ENCODE peak calls at places on chromosomes 6 and 20, in eight cellular contexts. W, X, P, K, I, Y, S and D are unnamed samples.
A peak's percentile ranks its signal among the peaks of the same experiment; 100 is the strongest.

GRCh38 chr6:35216832-35217811 is 3.4 kb downstream of the SCUBE3 start:
- DNase-seq in W (no peak), X (no peak), P (no peak), K (no peak), I (no peak), Y (no peak), S (no peak), D (peak; percentile 55)

GRCh38 chr6:129188795-129189194 is 305.9 kb downstream of the LAMA2 start:
- DNase-seq in W (no peak), X (no peak), P (no peak), K (no peak), I (no peak), Y (no peak), S (no peak), D (no peak)

GRCh38 chr6:138378463-138378862 is 758 bp downstream of the SMIM28 start:
- DNase-seq in W (no peak), X (no peak), P (no peak), K (no peak), I (no peak), Y (no peak), S (no peak), D (no peak)

GRCh38 chr6:148212366-148212765 is 130.3 kb upstream of the SASH1 start:
- DNase-seq in W (no peak), X (no peak), P (no peak), K (no peak), I (no peak), Y (peak; percentile 72), S (no peak), D (no peak)

GRCh38 chr6:168938546-168938945 is 315.1 kb downstream of the THBS2 start:
- DNase-seq in W (no peak), X (no peak), P (no peak), K (no peak), I (no peak), Y (no peak), S (no peak), D (no peak)

GRCh38 chr6:119207973-119208725 is 129.7 kb upstream of the FAM184A start:
- DNase-seq in W (no peak), X (peak; percentile 21), P (peak; percentile 66), K (no peak), I (peak; percentile 57), Y (no peak), S (no peak), D (no peak)

GRCh38 chr6:26118999-26119398 is 31.8 kb downstream of the HFE start:
- DNase-seq in W (peak; percentile 96), X (peak; percentile 89), P (peak; percentile 74), K (peak; percentile 43), I (no peak), Y (no peak), S (no peak), D (no peak)

GRCh38 chr6:113495521-113495920 is 361.6 kb upstream of the MARCKS start:
- DNase-seq in W (peak; percentile 44), X (no peak), P (peak; percentile 87), K (no peak), I (peak; percentile 87), Y (peak; percentile 83), S (peak; percentile 91), D (no peak)

GRCh38 chr6:170174124-170174770 is 116.6 kb downstream of the DLL1 start:
- DNase-seq in W (no peak), X (no peak), P (no peak), K (no peak), I (no peak), Y (no peak), S (no peak), D (peak; percentile 33)

GRCh38 chr20:20411841-20412240 is 43.9 kb downstream of the INSM1 start:
- DNase-seq in W (no peak), X (no peak), P (no peak), K (no peak), I (no peak), Y (no peak), S (no peak), D (no peak)

GRCh38 chr6:111646942-111647341 is 41.3 kb upstream of the TRAF3IP2 start:
- DNase-seq in W (peak; percentile 55), X (no peak), P (peak; percentile 91), K (no peak), I (peak; percentile 84), Y (peak; percentile 12), S (no peak), D (no peak)

GRCh38 chr6:11163932-11164331 is 52.4 kb upstream of the ERVFRD-1 start:
- DNase-seq in W (no peak), X (no peak), P (no peak), K (peak; percentile 36), I (no peak), Y (no peak), S (no peak), D (no peak)

GRCh38 chr6:77106992-77107391 is 356.3 kb downstream of the HTR1B start:
- DNase-seq in W (no peak), X (no peak), P (no peak), K (no peak), I (peak; percentile 4), Y (no peak), S (no peak), D (peak; percentile 57)

GRCh38 chr6:142165227-142165626 is 18.2 kb downstream of the VTA1 start:
- DNase-seq in W (no peak), X (no peak), P (no peak), K (no peak), I (no peak), Y (no peak), S (no peak), D (no peak)

GRCh38 chr6:168699631-168700315 is 258.8 kb downstream of the SMOC2 start:
- DNase-seq in W (no peak), X (no peak), P (no peak), K (no peak), I (no peak), Y (no peak), S (no peak), D (no peak)

GRCh38 chr6:128605961-128606360 is 85.6 kb upstream of the PTPRK start:
- DNase-seq in W (peak; percentile 92), X (no peak), P (peak; percentile 15), K (no peak), I (peak; percentile 56), Y (no peak), S (no peak), D (no peak)

GRCh38 chr6:53834134-53834533 is 39.3 kb downstream of the LRRC1 start:
- DNase-seq in W (no peak), X (no peak), P (no peak), K (no peak), I (no peak), Y (no peak), S (no peak), D (no peak)

GRCh38 chr20:32980990-32981389 is 23.2 kb downstream of the SUN5 start:
- DNase-seq in W (no peak), X (no peak), P (no peak), K (no peak), I (no peak), Y (no peak), S (no peak), D (no peak)

GRCh38 chr6:42434237-42434636 is 17.5 kb downstream of the TRERF1 start:
- DNase-seq in W (no peak), X (no peak), P (no peak), K (no peak), I (peak; percentile 19), Y (no peak), S (no peak), D (no peak)

DNA sequence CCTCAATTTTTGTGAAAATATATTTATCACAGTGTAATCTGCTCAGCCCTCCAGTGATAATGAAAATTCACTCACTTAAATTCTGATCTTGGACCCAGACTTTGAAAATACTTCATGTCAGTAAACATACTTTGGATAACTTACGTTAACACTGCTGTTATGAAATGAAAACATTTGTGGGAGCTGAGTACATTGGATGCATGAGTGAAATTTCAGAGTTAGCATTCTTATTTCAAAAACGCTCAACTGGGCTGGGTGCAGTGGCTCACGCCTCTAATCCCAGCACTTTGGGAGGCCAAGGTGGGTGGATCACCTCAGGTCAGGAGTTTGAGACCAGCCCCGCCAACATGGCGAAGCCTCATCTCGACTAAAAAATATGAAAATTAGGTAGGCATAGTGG is 196.4 kb downstream of the UTRN start:
- DNase-seq in W (no peak), X (no peak), P (no peak), K (no peak), I (no peak), Y (no peak), S (no peak), D (peak; percentile 45)
- H3K4me1 ChIP-seq in W (no peaks in the 10 kb centered on the region), X (no peaks in the 10 kb centered on the region), P (peaks cover 4% of the 10 kb centered on the region), K (peaks cover 14% of the 10 kb centered on the region), I (peaks cover 13% of the 10 kb centered on the region), Y (no peaks in the 10 kb centered on the region), S (no peaks in the 10 kb centered on the region), D (no peaks in the 10 kb centered on the region)

GRCh38 chr20:57139342-57140093 is 126.9 kb downstream of the BMP7 start:
- DNase-seq in W (no peak), X (no peak), P (no peak), K (no peak), I (no peak), Y (no peak), S (no peak), D (no peak)
- H3K27me3 ChIP-seq in W (no peaks in the 10 kb centered on the region), X (peaks cover 4% of the 10 kb centered on the region), P (no peaks in the 10 kb centered on the region), K (peaks cover 4% of the 10 kb centered on the region), I (peaks cover 66% of the 10 kb centered on the region), Y (no peaks in the 10 kb centered on the region), S (no peaks in the 10 kb centered on the region), D (peaks cover 11% of the 10 kb centered on the region)

DNA sequence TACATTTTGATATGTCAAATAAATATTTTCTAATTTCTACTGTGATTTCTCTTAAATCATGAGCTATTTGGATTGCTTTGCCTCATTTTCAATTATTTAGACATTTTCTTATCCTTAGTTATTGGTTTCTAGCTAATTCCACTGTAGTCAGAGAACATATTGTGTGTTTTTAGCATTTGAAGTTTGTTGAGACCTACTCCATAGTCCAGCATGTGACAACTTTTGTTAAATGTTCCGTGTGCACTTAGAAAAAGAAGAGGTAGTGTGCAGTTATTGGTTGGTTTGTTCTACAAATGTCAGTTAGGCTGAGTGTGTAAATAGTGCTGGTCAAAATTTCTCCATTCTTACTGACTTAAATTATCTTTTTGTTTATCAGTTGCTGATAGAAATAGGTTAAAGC is 138.8 kb downstream of the BCAS1 start:
- DNase-seq in W (no peak), X (no peak), P (no peak), K (no peak), I (no peak), Y (no peak), S (no peak), D (no peak)
- H3K9ac ChIP-seq in W (no peak overlapping the region), X (no peak overlapping the region), P (no peak overlapping the region), K (no peak overlapping the region), I (no peak overlapping the region), Y (no peak overlapping the region), S (no peak overlapping the region), D (no peak overlapping the region)

GRCh38 chr6:46509981-46510510 is 18.8 kb upstream of the RCAN2 start:
- DNase-seq in W (no peak), X (no peak), P (no peak), K (no peak), I (no peak), Y (no peak), S (no peak), D (no peak)

GRCh38 chr6:46510656-46511055 is 19.4 kb upstream of the RCAN2 start:
- DNase-seq in W (peak; percentile 58), X (no peak), P (no peak), K (no peak), I (peak; percentile 66), Y (no peak), S (no peak), D (no peak)

GRCh38 chr6:46511320-46511719 is 20.1 kb upstream of the RCAN2 start:
- DNase-seq in W (no peak), X (no peak), P (no peak), K (no peak), I (no peak), Y (no peak), S (no peak), D (no peak)

GRCh38 chr6:46507426-46507825 is 16.2 kb upstream of the RCAN2 start:
- DNase-seq in W (no peak), X (no peak), P (no peak), K (no peak), I (no peak), Y (no peak), S (no peak), D (no peak)

GRCh38 chr6:46509063-46509462 is 17.8 kb upstream of the RCAN2 start:
- DNase-seq in W (no peak), X (no peak), P (no peak), K (no peak), I (no peak), Y (no peak), S (no peak), D (no peak)
- H3K4me1 ChIP-seq in W (no peaks in the 10 kb centered on the region), X (no peaks in the 10 kb centered on the region), P (no peaks in the 10 kb centered on the region), K (no peaks in the 10 kb centered on the region), I (peaks cover 9% of the 10 kb centered on the region), Y (no peaks in the 10 kb centered on the region), S (no peaks in the 10 kb centered on the region), D (no peaks in the 10 kb centered on the region)